ENCODE peak calls at places on chromosomes 2 and 18, in seven cellular contexts. G is type B pancreatic cell, H is lower lobe of right lung, O is left ventricle myocardium inferior, Z is NCI-H774, V is Daoy, A is HCT116. F is an unnamed sample.

GRCh38 chr2:145230546-145230945 is 710.6 kb upstream of the ZEB2 start:
- DNase-seq in G (no peak), V (peak; percentile 11), A (no peak), Z (no peak), H (no peak), O (no peak), F (no peak)

GRCh38 chr18:49728542-49728941 is 84.8 kb downstream of the ACAA2 start:
- DNase-seq in V (peak; percentile 63), H (peak; percentile 61), A (peak; percentile 47), O (no peak), Z (peak; percentile 36), G (no peak), F (peak; percentile 81)

GRCh38 chr2:80256396-80257167 is 48.0 kb downstream of the LRRTM1 start:
- DNase-seq in V (no peak), O (no peak), H (no peak), G (no peak), Z (no peak), A (no peak), F (no peak)

GRCh38 chr2:27303093-27304025 is 4.9 kb downstream of the UCN start:
- DNase-seq in H (no peak), O (no peak), A (peak; percentile 70), V (peak; percentile 65), G (no peak), Z (peak; percentile 79), F (peak; percentile 83)

GRCh38 chr2:209334188-209335017 is 89.4 kb upstream of the MAP2 start:
- DNase-seq in V (peak; percentile 56), H (peak; percentile 49), O (peak; percentile 24), G (no peak), Z (peak; percentile 59), A (peak; percentile 60), F (peak; percentile 70)

GRCh38 chr18:23631746-23632145 is 31.0 kb downstream of the ANKRD29 start:
- DNase-seq in V (no peak), A (no peak), O (no peak), Z (no peak), H (no peak), G (no peak), F (peak; percentile 75)

GRCh38 chr2:162123806-162124758 is 28.0 kb downstream of the GCG start:
- DNase-seq in A (peak; percentile 61), O (no peak), Z (peak; percentile 38), V (peak; percentile 32), G (no peak), H (no peak), F (peak; percentile 31)

GRCh38 chr18:48827321-48828200 is 123.2 kb downstream of the SMAD7 start:
- DNase-seq in V (peak; percentile 44), H (peak; percentile 28), G (peak; percentile 69), O (no peak), Z (no peak), A (no peak), F (peak; percentile 71)

GRCh38 chr2:16226942-16227664 is 286.8 kb downstream of the MYCN start:
- DNase-seq in A (no peak), G (no peak), H (no peak), O (no peak), Z (no peak), V (peak; percentile 26), F (no peak)

GRCh38 chr18:49565656-49566055 is 3.8 kb downstream of the LIPG start:
- DNase-seq in G (no peak), V (peak; percentile 45), Z (peak; percentile 47), A (no peak), O (peak; percentile 46), H (no peak), F (peak; percentile 65)

GRCh38 chr2:113203901-113204519 is 30.2 kb downstream of the PSD4 start:
- DNase-seq in O (peak; percentile 63), V (peak; percentile 83), H (peak; percentile 67), A (peak; percentile 72), Z (peak; percentile 54), G (no peak), F (peak; percentile 74)

GRCh38 chr2:12397861-12398260 is 318.9 kb upstream of the TRIB2 start:
- DNase-seq in H (no peak), A (no peak), O (no peak), Z (no peak), G (no peak), V (no peak), F (no peak)

GRCh38 chr2:166230024-166230723 is 102.4 kb upstream of the SCN1A start:
- DNase-seq in Z (no peak), A (no peak), H (no peak), G (no peak), V (no peak), O (no peak), F (no peak)

GRCh38 chr2:70124983-70125480 is 37.8 kb downstream of the PCBP1 start:
- DNase-seq in O (peak; percentile 66), Z (no peak), G (peak; percentile 80), H (peak; percentile 82), A (no peak), V (peak; percentile 48), F (peak; percentile 77)

F was measured in NCI-H146.